ENCODE peak calls at places on chromosome 19, in nine cellular contexts. L is mammary epithelial cell, C is astrocyte of the spinal cord, M is OCI-LY7, U is left ventricle myocardium inferior, I is PC-9, N is endothelial cell of umbilical vein, T is AG09309, H is heart left ventricle. X is an unnamed sample.
A peak's percentile ranks its signal among the peaks of the same experiment; 100 is the strongest.

GRCh38 chr19:7595466-7596133 is at the start of gene CAMSAP3:
- DNase-seq in H (no peak), N (no peak), I (no peak), L (peak; percentile 38), U (no peak), T (no peak), M (peak; percentile 73), C (no peak), X (peak; percentile 69)

GRCh38 chr19:41774515-41774980 is 19.2 kb downstream of the CEACAM6 start:
- DNase-seq in L (peak; percentile 96), C (no peak), U (no peak), M (no peak), I (peak; percentile 100), H (no peak), N (no peak), T (no peak), X (peak; percentile 96)

GRCh38 chr19:2719910-2720776 is 1.0 kb downstream of the DIRAS1 start:
- DNase-seq in H (peak; percentile 81), U (peak; percentile 60), L (no peak), I (no peak), T (no peak), M (no peak), C (no peak), N (no peak), X (no peak)

GRCh38 chr19:44666852-44667251 is 4.4 kb upstream of the CEACAM19 start:
- DNase-seq in C (no peak), L (no peak), H (no peak), N (no peak), M (no peak), U (no peak), I (no peak), T (no peak), X (no peak)

GRCh38 chr19:43337737-43338136 is 15.7 kb upstream of the CD177 start:
- DNase-seq in C (no peak), N (no peak), U (no peak), T (no peak), H (no peak), M (no peak), L (peak; percentile 11), I (no peak), X (peak; percentile 70)

GRCh38 chr19:30848626-30849322 is 476.6 kb downstream of the ZNF536 start:
- DNase-seq in U (no peak), C (no peak), N (no peak), H (no peak), I (no peak), T (no peak), L (no peak), M (no peak), X (no peak)

GRCh38 chr19:23887642-23888041 is 27.0 kb upstream of the ZNF726 start:
- DNase-seq in M (no peak), T (no peak), U (no peak), I (peak; percentile 64), C (no peak), H (no peak), L (peak; percentile 25), N (no peak), X (peak; percentile 34)

GRCh38 chr19:32691952-32692726 is 518 bp downstream of the NUDT19 start:
- DNase-seq in T (peak; percentile 28), C (peak; percentile 62), U (peak; percentile 71), I (peak; percentile 48), N (peak; percentile 83), L (peak; percentile 73), H (peak; percentile 80), M (peak; percentile 41), X (peak; percentile 81)

GRCh38 chr19:47210689-47211316 is 20.2 kb downstream of the BBC3 start:
- DNase-seq in H (peak; percentile 65), M (peak; percentile 88), C (peak; percentile 82), I (peak; percentile 67), U (peak; percentile 65), N (peak; percentile 91), T (no peak), L (peak; percentile 54), X (peak; percentile 74)

GRCh38 chr19:16381756-16382401 is 57.3 kb downstream of the KLF2 start:
- DNase-seq in L (no peak), I (no peak), M (no peak), H (peak; percentile 94), U (peak; percentile 80), T (peak; percentile 52), N (no peak), C (no peak), X (no peak)

GRCh38 chr19:10817291-10818038 is 18.5 kb downstream of the TMED1 start:
- DNase-seq in I (no peak), M (no peak), T (peak; percentile 94), C (peak; percentile 83), N (no peak), L (no peak), H (peak; percentile 74), U (no peak), X (no peak)

GRCh38 chr19:41447732-41448332 is 4.9 kb downstream of the ERICH4 start:
- DNase-seq in C (no peak), M (no peak), H (no peak), U (no peak), N (no peak), L (no peak), T (no peak), I (no peak), X (no peak)

GRCh38 chr19:4933528-4933927 is 24.2 kb downstream of the UHRF1 start:
- DNase-seq in L (peak; percentile 54), M (no peak), H (no peak), T (no peak), U (no peak), I (no peak), C (peak; percentile 58), N (no peak), X (no peak)

GRCh38 chr19:38840583-38840968 is 9.0 kb upstream of the ECH1 start:
- DNase-seq in L (no peak), N (no peak), C (no peak), I (no peak), H (no peak), T (no peak), U (no peak), M (no peak), X (no peak)

GRCh38 chr19:38837656-38838121 is 6.1 kb upstream of the ECH1 start:
- DNase-seq in U (no peak), C (no peak), H (peak; percentile 9), L (peak; percentile 90), I (peak; percentile 97), N (no peak), T (no peak), M (no peak), X (peak; percentile 87)

GRCh38 chr19:38838208-38838985 is 6.8 kb upstream of the ECH1 start:
- DNase-seq in H (peak; percentile 11), I (peak; percentile 98), C (no peak), L (peak; percentile 98), N (no peak), T (no peak), U (no peak), M (no peak), X (peak; percentile 98)

GRCh38 chr19:38839816-38840582 is 8.4 kb upstream of the ECH1 start:
- DNase-seq in H (no peak), I (no peak), C (no peak), M (no peak), L (peak; percentile 29), U (no peak), N (no peak), T (no peak), X (peak; percentile 64)

GRCh38 chr19:38838986-38839761 is 7.6 kb upstream of the ECH1 start:
- DNase-seq in M (no peak), U (no peak), H (no peak), N (no peak), L (peak; percentile 11), T (no peak), I (no peak), C (no peak), X (peak; percentile 18)
- TF ChIP-seq CTCF in M (no peak), U (no peak), H (no peak), N (no peak), L (no peak), T (no peak), I (peak; percentile 30), C (no peak), X (no peak)

GRCh38 chr19:1360818-1361461 is 22.8 kb upstream of the NDUFS7 start:
- DNase-seq in N (peak; percentile 24), U (peak; percentile 78), L (peak; percentile 26), M (no peak), C (peak; percentile 79), T (peak; percentile 63), H (peak; percentile 86), I (no peak), X (peak; percentile 29)
- H3K4me3 ChIP-seq in N (no peak overlapping the region), U (peak overlapping the region; percentile 50), L (peak overlapping the region; percentile 7), M (no peak overlapping the region), C (peak overlapping the region; percentile 27), T (peak overlapping the region; percentile 28), H (no peak overlapping the region), I (no peak overlapping the region), X (no peak overlapping the region)

DNA sequence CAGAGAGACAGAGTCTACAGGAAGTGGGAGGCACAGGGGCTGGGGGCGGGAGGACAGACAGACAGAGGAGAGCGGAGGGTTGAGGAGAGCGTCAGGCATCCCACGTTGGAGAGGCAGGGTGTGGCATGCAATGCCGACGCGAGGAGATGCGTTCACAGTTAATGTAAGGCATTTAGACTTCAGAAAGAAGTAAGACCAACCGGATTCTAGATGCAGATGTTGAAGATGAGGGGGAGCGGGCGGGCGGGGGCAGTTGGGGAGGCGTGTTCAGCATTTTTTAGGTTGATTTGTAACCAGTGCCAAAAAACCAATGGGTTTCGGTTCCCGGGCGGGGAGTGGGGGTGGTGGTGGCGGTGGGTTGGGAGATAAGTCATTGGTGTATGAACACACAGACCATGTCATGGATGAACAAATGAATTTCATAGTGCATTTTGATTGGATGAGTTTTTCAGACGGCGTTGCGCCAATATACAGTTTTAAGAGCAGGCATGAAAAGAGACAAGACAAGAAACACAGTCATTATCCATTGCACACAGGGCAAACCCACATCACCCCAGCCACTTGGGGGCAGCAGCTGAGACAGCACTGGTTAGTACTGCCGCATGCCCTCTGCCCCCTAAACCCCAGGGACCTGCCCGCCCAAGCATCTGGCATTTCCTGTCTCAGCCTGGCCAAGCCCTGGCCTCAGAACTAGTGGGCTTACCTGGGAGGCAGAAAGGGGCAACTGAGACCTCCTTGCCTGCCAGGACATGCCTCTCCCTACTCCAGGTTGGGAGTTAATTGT is 91.3 kb downstream of the IER2 start:
- DNase-seq in I (peak; percentile 29), C (no peak), H (no peak), T (no peak), U (no peak), N (no peak), M (peak; percentile 42), L (peak; percentile 9), X (no peak)
- TF ChIP-seq CTCF in I (no peak), C (no peak), H (no peak), T (no peak), U (no peak), N (no peak), M (peak; percentile 70), L (peak; percentile 24), X (no peak)

DNA sequence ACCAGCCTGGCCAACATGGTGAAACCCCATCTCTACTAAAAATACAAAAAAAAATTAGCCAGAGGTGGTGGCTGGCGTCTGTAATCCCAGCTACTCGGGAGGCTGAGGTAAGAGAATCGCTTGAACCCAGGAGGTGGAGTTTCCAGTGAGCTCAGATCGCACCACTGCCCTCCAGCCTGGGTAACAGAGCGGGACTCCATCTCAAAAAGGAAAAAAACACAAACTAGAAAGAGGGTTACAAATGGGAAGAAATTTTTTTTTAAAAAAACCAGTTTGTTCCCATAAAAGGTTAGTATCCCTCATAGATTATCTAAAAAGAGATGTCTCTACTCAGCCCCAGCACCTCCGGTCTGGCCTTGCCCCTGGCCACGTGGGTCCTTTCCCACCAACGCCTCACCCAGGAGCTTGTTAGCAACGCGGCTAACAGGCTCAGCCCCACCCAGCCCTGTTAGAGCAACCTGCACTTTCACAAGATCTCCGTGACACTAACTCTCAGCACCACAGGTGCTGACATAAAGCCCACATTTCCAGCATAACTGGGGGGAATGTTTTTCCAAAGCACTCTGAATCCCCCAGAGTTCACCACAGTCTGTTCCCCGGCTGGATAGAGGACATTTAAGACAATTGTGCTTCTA is 4.3 kb downstream of the DMKN start:
- DNase-seq in N (no peak), C (no peak), T (no peak), M (no peak), I (peak; percentile 69), L (peak; percentile 79), U (no peak), H (no peak), X (peak; percentile 89)
- H3K4me3 ChIP-seq in N (no peak overlapping the region), C (no peak overlapping the region), T (no peak overlapping the region), M (no peak overlapping the region), I (peak overlapping the region; percentile 77), L (peak overlapping the region; percentile 75), U (peak overlapping the region; percentile 59), H (no peak overlapping the region), X (peak overlapping the region; percentile 64)